ENCODE peak calls at places on chromosomes 4 and X, in seven cellular contexts. X, Z, G, L, Q, U and S are unnamed samples.
A peak's percentile ranks its signal among the peaks of the same experiment; 100 is the strongest.

GRCh38 chrX:53356186-53356585 is 66.3 kb downstream of the SMC1A start:
- DNase-seq in X (no peak), Z (no peak), G (peak; percentile 1), L (no peak), Q (no peak), U (no peak), S (no peak)

GRCh38 chrX:132501606-132502005 is 12.8 kb upstream of the MBNL3 start:
- DNase-seq in X (no peak), Z (no peak), G (no peak), L (no peak), Q (no peak), U (no peak), S (no peak)

GRCh38 chr4:39873823-39874222 is 103.9 kb downstream of the PDS5A start:
- DNase-seq in X (no peak), Z (no peak), G (no peak), L (no peak), Q (no peak), U (no peak), S (no peak)

GRCh38 chrX:46477435-46477834 is 67.8 kb downstream of the ZNF674 start:
- DNase-seq in X (no peak), Z (no peak), G (no peak), L (no peak), Q (no peak), U (no peak), S (no peak)

GRCh38 chrX:49977319-49978090 is 55.1 kb downstream of the CLCN5 start:
- DNase-seq in X (no peak), Z (no peak), G (no peak), L (no peak), Q (no peak), U (no peak), S (no peak)

GRCh38 chr4:89469930-89470375 is 162.4 kb upstream of the GPRIN3 start:
- DNase-seq in X (no peak), Z (peak; percentile 25), G (no peak), L (no peak), Q (no peak), U (no peak), S (no peak)

GRCh38 chrX:17052776-17053175 is 106.3 kb downstream of the REPS2 start:
- DNase-seq in X (no peak), Z (no peak), G (no peak), L (no peak), Q (no peak), U (no peak), S (no peak)

GRCh38 chrX:54481751-54482150 is 14.3 kb downstream of the FGD1 start:
- DNase-seq in X (no peak), Z (no peak), G (no peak), L (peak; percentile 12), Q (no peak), U (no peak), S (no peak)

GRCh38 chr4:38523054-38523453 is 140.9 kb upstream of the KLF3 start:
- DNase-seq in X (no peak), Z (no peak), G (no peak), L (no peak), Q (no peak), U (no peak), S (no peak)

GRCh38 chrX:19897087-19897486 is 9.7 kb upstream of the SH3KBP1 start:
- DNase-seq in X (no peak), Z (no peak), G (no peak), L (no peak), Q (no peak), U (no peak), S (no peak)

GRCh38 chr4:78937837-78938236 is 1.4 kb downstream of the PAQR3 start:
- DNase-seq in X (no peak), Z (peak; percentile 2), G (no peak), L (no peak), Q (no peak), U (no peak), S (no peak)

GRCh38 chr4:141645611-141646340 is 9.4 kb downstream of the IL15 start:
- DNase-seq in X (no peak), Z (no peak), G (no peak), L (no peak), Q (no peak), U (no peak), S (no peak)

GRCh38 chr4:145619639-145619996 is 433 bp downstream of the MMAA start:
- DNase-seq in X (peak; percentile 64), Z (peak; percentile 70), G (peak; percentile 53), L (peak; percentile 72), Q (no peak), U (peak; percentile 14), S (no peak)

GRCh38 chrX:96689951-96690350 is 5.3 kb downstream of the DIAPH2 start:
- DNase-seq in X (no peak), Z (no peak), G (no peak), L (no peak), Q (no peak), U (no peak), S (no peak)

GRCh38 chr4:182310316-182310715 is 67.1 kb downstream of the TENM3 start:
- DNase-seq in X (no peak), Z (no peak), G (no peak), L (no peak), Q (no peak), U (no peak), S (no peak)

GRCh38 chr4:147340547-147341225 is 140.2 kb upstream of the EDNRA start:
- DNase-seq in X (no peak), Z (peak; percentile 72), G (no peak), L (no peak), Q (no peak), U (no peak), S (no peak)

GRCh38 chr4:23728971-23729370 is 160.9 kb downstream of the PPARGC1A start:
- DNase-seq in X (no peak), Z (no peak), G (no peak), L (no peak), Q (no peak), U (no peak), S (no peak)

GRCh38 chr4:103008875-103009729 is 10.4 kb downstream of the SLC9B1 start:
- DNase-seq in X (no peak), Z (peak; percentile 58), G (peak; percentile 7), L (no peak), Q (no peak), U (no peak), S (no peak)

GRCh38 chrX:44873415-44874270 is 655 bp downstream of the KDM6A start:
- DNase-seq in X (peak; percentile 48), Z (peak; percentile 50), G (peak; percentile 16), L (peak; percentile 92), Q (peak; percentile 53), U (peak; percentile 17), S (peak; percentile 40)

GRCh38 chr4:5566526-5566925 is 141.8 kb downstream of the EVC2 start:
- DNase-seq in X (no peak), Z (no peak), G (no peak), L (no peak), Q (no peak), U (no peak), S (no peak)

GRCh38 chr4:185743722-185744121 is 68.3 kb downstream of the SORBS2 start:
- DNase-seq in X (no peak), Z (no peak), G (no peak), L (no peak), Q (no peak), U (no peak), S (no peak)

GRCh38 chr4:123696712-123697111 is 300.1 kb downstream of the SPRY1 start:
- DNase-seq in X (no peak), Z (no peak), G (no peak), L (no peak), Q (no peak), U (no peak), S (no peak)

GRCh38 chrX:144709841-144710240 is 537.5 kb upstream of the SPANXN1 start:
- DNase-seq in X (no peak), Z (no peak), G (no peak), L (no peak), Q (no peak), U (no peak), S (no peak)

GRCh38 chrX:106863697-106864096 is 39.4 kb downstream of the RIPPLY1 start:
- DNase-seq in X (no peak), Z (no peak), G (no peak), L (no peak), Q (no peak), U (no peak), S (no peak)

GRCh38 chr4:11741190-11741652 is 312.5 kb upstream of the HS3ST1 start:
- DNase-seq in X (no peak), Z (no peak), G (no peak), L (no peak), Q (no peak), U (no peak), S (no peak)

GRCh38 chrX:119783026-119783425 is 8.4 kb downstream of the RPL39 start:
- DNase-seq in X (no peak), Z (no peak), G (no peak), L (no peak), Q (no peak), U (no peak), S (no peak)

GRCh38 chr4:88297725-88298453 is 13.5 kb upstream of the PPM1K start:
- DNase-seq in X (no peak), Z (no peak), G (no peak), L (no peak), Q (no peak), U (no peak), S (no peak)

GRCh38 chr4:5884804-5885203 is 8.1 kb downstream of the CRMP1 start:
- DNase-seq in X (no peak), Z (peak; percentile 27), G (no peak), L (no peak), Q (no peak), U (no peak), S (no peak)

GRCh38 chr4:724131-724530 is 18.5 kb downstream of the PCGF3 start:
- DNase-seq in X (no peak), Z (no peak), G (no peak), L (no peak), Q (no peak), U (no peak), S (no peak)

GRCh38 chr4:87633239-87633638 is 16.8 kb upstream of the DMP1 start:
- DNase-seq in X (no peak), Z (no peak), G (no peak), L (no peak), Q (no peak), U (no peak), S (no peak)

GRCh38 chr4:2888826-2889225 is 45.2 kb downstream of the ADD1 start:
- DNase-seq in X (no peak), Z (no peak), G (no peak), L (no peak), Q (no peak), U (no peak), S (no peak)

GRCh38 chr4:41214158-41215146 is at the start of gene APBB2:
- DNase-seq in X (peak; percentile 71), Z (peak; percentile 92), G (peak; percentile 37), L (peak; percentile 97), Q (peak; percentile 87), U (no peak), S (no peak)

GRCh38 chr4:122663814-122664610 is 43.1 kb upstream of the IL21 start:
- DNase-seq in X (no peak), Z (no peak), G (no peak), L (no peak), Q (no peak), U (no peak), S (no peak)

GRCh38 chr4:151356510-151356909 is 31.1 kb upstream of the SH3D19 start:
- DNase-seq in X (no peak), Z (peak; percentile 22), G (no peak), L (no peak), Q (no peak), U (no peak), S (no peak)

GRCh38 chr4:81454498-81454897 is 17.2 kb downstream of the RASGEF1B start:
- DNase-seq in X (peak; percentile 34), Z (no peak), G (peak; percentile 25), L (no peak), Q (no peak), U (no peak), S (no peak)